ENCODE peak calls at places on chromosome 6, in nine cellular contexts. One of them, this sample, is unnamed.

GRCh38 chr6:65701325-65701724 is 5.7 kb downstream of the EYS start:
- DNase-seq in left ventricle myocardium inferior: no peak
- DNase-seq in activated CD4-positive, CD25-positive, alpha-beta regulatory T cell treated with anti-CD3 and anti-CD28 coated beads, Interleukin-2, amount 50 U/mL, for 72 hours: no peak
- DNase-seq in SHP77 treated with DMSO at 0.1 percent for 48 hours: no peak
- DNase-seq in NCI-H2029 treated with DMSO at 0.1 percent for 48 hours: no peak
- DNase-seq in lower lobe of right lung: no peak
- DNase-seq in NCI-H1930: no peak
- DNase-seq in endothelial cell: no peak
- DNase-seq in retina: no peak
- DNase-seq in this sample: no peak

GRCh38 chr6:145071836-145072235 is 663.5 kb downstream of the EPM2A start:
- DNase-seq in NCI-H1930: no peak
- DNase-seq in activated CD4-positive, CD25-positive, alpha-beta regulatory T cell treated with anti-CD3 and anti-CD28 coated beads, Interleukin-2, amount 50 U/mL, for 72 hours: no peak
- DNase-seq in retina: no peak
- DNase-seq in SHP77 treated with DMSO at 0.1 percent for 48 hours: no peak
- DNase-seq in NCI-H2029 treated with DMSO at 0.1 percent for 48 hours: no peak
- DNase-seq in left ventricle myocardium inferior: no peak
- DNase-seq in endothelial cell: no peak
- DNase-seq in lower lobe of right lung: no peak
- DNase-seq in this sample: no peak

GRCh38 chr6:89048985-89049384 is 31.6 kb upstream of the PNRC1 start:
- DNase-seq in NCI-H1930: no peak
- DNase-seq in NCI-H2029 treated with DMSO at 0.1 percent for 48 hours: no peak
- DNase-seq in activated CD4-positive, CD25-positive, alpha-beta regulatory T cell treated with anti-CD3 and anti-CD28 coated beads, Interleukin-2, amount 50 U/mL, for 72 hours: no peak
- DNase-seq in left ventricle myocardium inferior: no peak
- DNase-seq in endothelial cell: no peak
- DNase-seq in lower lobe of right lung: no peak
- DNase-seq in retina: no peak
- DNase-seq in SHP77 treated with DMSO at 0.1 percent for 48 hours: no peak
- DNase-seq in this sample: no peak

GRCh38 chr6:144678844-144679243 is 393.7 kb downstream of the UTRN start:
- DNase-seq in lower lobe of right lung: no peak
- DNase-seq in left ventricle myocardium inferior: no peak
- DNase-seq in NCI-H2029 treated with DMSO at 0.1 percent for 48 hours: no peak
- DNase-seq in activated CD4-positive, CD25-positive, alpha-beta regulatory T cell treated with anti-CD3 and anti-CD28 coated beads, Interleukin-2, amount 50 U/mL, for 72 hours: no peak
- DNase-seq in SHP77 treated with DMSO at 0.1 percent for 48 hours: no peak
- DNase-seq in NCI-H1930: no peak
- DNase-seq in endothelial cell: no peak
- DNase-seq in retina: no peak
- DNase-seq in this sample: no peak

GRCh38 chr6:154754152-154754551 is 20.9 kb downstream of the SCAF8 start:
- DNase-seq in lower lobe of right lung: no peak
- DNase-seq in NCI-H2029 treated with DMSO at 0.1 percent for 48 hours: no peak
- DNase-seq in endothelial cell: no peak
- DNase-seq in NCI-H1930: no peak
- DNase-seq in retina: no peak
- DNase-seq in SHP77 treated with DMSO at 0.1 percent for 48 hours: no peak
- DNase-seq in left ventricle myocardium inferior: no peak
- DNase-seq in activated CD4-positive, CD25-positive, alpha-beta regulatory T cell treated with anti-CD3 and anti-CD28 coated beads, Interleukin-2, amount 50 U/mL, for 72 hours: no peak
- DNase-seq in this sample: no peak

GRCh38 chr6:148426317-148426977 is 83.8 kb downstream of the SASH1 start:
- DNase-seq in retina: no peak
- DNase-seq in NCI-H1930: no peak
- DNase-seq in lower lobe of right lung: no peak
- DNase-seq in SHP77 treated with DMSO at 0.1 percent for 48 hours: no peak
- DNase-seq in endothelial cell: peak; percentile 29
- DNase-seq in NCI-H2029 treated with DMSO at 0.1 percent for 48 hours: no peak
- DNase-seq in activated CD4-positive, CD25-positive, alpha-beta regulatory T cell treated with anti-CD3 and anti-CD28 coated beads, Interleukin-2, amount 50 U/mL, for 72 hours: no peak
- DNase-seq in left ventricle myocardium inferior: no peak
- DNase-seq in this sample: no peak

GRCh38 chr6:169956580-169956979 is 205.2 kb downstream of the ERMARD start:
- DNase-seq in retina: no peak
- DNase-seq in lower lobe of right lung: no peak
- DNase-seq in SHP77 treated with DMSO at 0.1 percent for 48 hours: no peak
- DNase-seq in NCI-H1930: no peak
- DNase-seq in endothelial cell: no peak
- DNase-seq in activated CD4-positive, CD25-positive, alpha-beta regulatory T cell treated with anti-CD3 and anti-CD28 coated beads, Interleukin-2, amount 50 U/mL, for 72 hours: no peak
- DNase-seq in left ventricle myocardium inferior: no peak
- DNase-seq in NCI-H2029 treated with DMSO at 0.1 percent for 48 hours: no peak
- DNase-seq in this sample: peak; percentile 59

GRCh38 chr6:130958468-130958867 is 104.6 kb downstream of the EPB41L2 start:
- DNase-seq in lower lobe of right lung: no peak
- DNase-seq in activated CD4-positive, CD25-positive, alpha-beta regulatory T cell treated with anti-CD3 and anti-CD28 coated beads, Interleukin-2, amount 50 U/mL, for 72 hours: no peak
- DNase-seq in retina: no peak
- DNase-seq in left ventricle myocardium inferior: no peak
- DNase-seq in SHP77 treated with DMSO at 0.1 percent for 48 hours: no peak
- DNase-seq in NCI-H2029 treated with DMSO at 0.1 percent for 48 hours: no peak
- DNase-seq in endothelial cell: no peak
- DNase-seq in NCI-H1930: no peak
- DNase-seq in this sample: no peak

GRCh38 chr6:29665942-29666825 is 9.3 kb downstream of the MOG start:
- DNase-seq in left ventricle myocardium inferior: no peak
- DNase-seq in NCI-H2029 treated with DMSO at 0.1 percent for 48 hours: no peak
- DNase-seq in SHP77 treated with DMSO at 0.1 percent for 48 hours: no peak
- DNase-seq in activated CD4-positive, CD25-positive, alpha-beta regulatory T cell treated with anti-CD3 and anti-CD28 coated beads, Interleukin-2, amount 50 U/mL, for 72 hours: no peak
- DNase-seq in NCI-H1930: no peak
- DNase-seq in retina: no peak
- DNase-seq in lower lobe of right lung: no peak
- DNase-seq in endothelial cell: no peak
- DNase-seq in this sample: no peak

GRCh38 chr6:17606606-17607005 is 6.5 kb downstream of the FAM8A1 start:
- DNase-seq in NCI-H1930: no peak
- DNase-seq in retina: no peak
- DNase-seq in SHP77 treated with DMSO at 0.1 percent for 48 hours: no peak
- DNase-seq in endothelial cell: no peak
- DNase-seq in lower lobe of right lung: no peak
- DNase-seq in left ventricle myocardium inferior: no peak
- DNase-seq in NCI-H2029 treated with DMSO at 0.1 percent for 48 hours: no peak
- DNase-seq in activated CD4-positive, CD25-positive, alpha-beta regulatory T cell treated with anti-CD3 and anti-CD28 coated beads, Interleukin-2, amount 50 U/mL, for 72 hours: no peak
- DNase-seq in this sample: no peak

GRCh38 chr6:1871936-1872335 is 262.2 kb downstream of the FOXC1 start:
- DNase-seq in NCI-H2029 treated with DMSO at 0.1 percent for 48 hours: no peak
- DNase-seq in lower lobe of right lung: no peak
- DNase-seq in activated CD4-positive, CD25-positive, alpha-beta regulatory T cell treated with anti-CD3 and anti-CD28 coated beads, Interleukin-2, amount 50 U/mL, for 72 hours: no peak
- DNase-seq in NCI-H1930: no peak
- DNase-seq in endothelial cell: no peak
- DNase-seq in retina: no peak
- DNase-seq in SHP77 treated with DMSO at 0.1 percent for 48 hours: no peak
- DNase-seq in left ventricle myocardium inferior: peak; percentile 19
- DNase-seq in this sample: no peak

GRCh38 chr6:3518356-3518841 is 61.5 kb upstream of the SLC22A23 start:
- DNase-seq in NCI-H1930: no peak
- DNase-seq in NCI-H2029 treated with DMSO at 0.1 percent for 48 hours: no peak
- DNase-seq in retina: no peak
- DNase-seq in endothelial cell: no peak
- DNase-seq in left ventricle myocardium inferior: no peak
- DNase-seq in lower lobe of right lung: no peak
- DNase-seq in SHP77 treated with DMSO at 0.1 percent for 48 hours: peak; percentile 39
- DNase-seq in activated CD4-positive, CD25-positive, alpha-beta regulatory T cell treated with anti-CD3 and anti-CD28 coated beads, Interleukin-2, amount 50 U/mL, for 72 hours: no peak
- DNase-seq in this sample: no peak

GRCh38 chr6:107114872-107115694 is at the start of gene BEND3:
- DNase-seq in SHP77 treated with DMSO at 0.1 percent for 48 hours: no peak
- DNase-seq in endothelial cell: peak; percentile 34
- DNase-seq in activated CD4-positive, CD25-positive, alpha-beta regulatory T cell treated with anti-CD3 and anti-CD28 coated beads, Interleukin-2, amount 50 U/mL, for 72 hours: peak; percentile 43
- DNase-seq in retina: no peak
- DNase-seq in left ventricle myocardium inferior: peak; percentile 40
- DNase-seq in NCI-H1930: peak; percentile 43
- DNase-seq in NCI-H2029 treated with DMSO at 0.1 percent for 48 hours: no peak
- DNase-seq in lower lobe of right lung: peak; percentile 65
- DNase-seq in this sample: peak; percentile 75

GRCh38 chr6:72724545-72724944 is 102.7 kb downstream of the KCNQ5 start:
- DNase-seq in NCI-H1930: no peak
- DNase-seq in SHP77 treated with DMSO at 0.1 percent for 48 hours: no peak
- DNase-seq in activated CD4-positive, CD25-positive, alpha-beta regulatory T cell treated with anti-CD3 and anti-CD28 coated beads, Interleukin-2, amount 50 U/mL, for 72 hours: no peak
- DNase-seq in endothelial cell: no peak
- DNase-seq in retina: no peak
- DNase-seq in lower lobe of right lung: no peak
- DNase-seq in NCI-H2029 treated with DMSO at 0.1 percent for 48 hours: no peak
- DNase-seq in left ventricle myocardium inferior: no peak
- DNase-seq in this sample: no peak

GRCh38 chr6:195861-196360 is 96.4 kb upstream of the DUSP22 start:
- DNase-seq in NCI-H1930: no peak
- DNase-seq in activated CD4-positive, CD25-positive, alpha-beta regulatory T cell treated with anti-CD3 and anti-CD28 coated beads, Interleukin-2, amount 50 U/mL, for 72 hours: no peak
- DNase-seq in retina: no peak
- DNase-seq in left ventricle myocardium inferior: peak; percentile 40
- DNase-seq in NCI-H2029 treated with DMSO at 0.1 percent for 48 hours: no peak
- DNase-seq in endothelial cell: no peak
- DNase-seq in SHP77 treated with DMSO at 0.1 percent for 48 hours: no peak
- DNase-seq in lower lobe of right lung: peak; percentile 15
- DNase-seq in this sample: no peak

GRCh38 chr6:45756611-45757010 is 259.0 kb downstream of the CLIC5 start:
- DNase-seq in NCI-H2029 treated with DMSO at 0.1 percent for 48 hours: no peak
- DNase-seq in endothelial cell: no peak
- DNase-seq in NCI-H1930: no peak
- DNase-seq in SHP77 treated with DMSO at 0.1 percent for 48 hours: no peak
- DNase-seq in left ventricle myocardium inferior: no peak
- DNase-seq in retina: no peak
- DNase-seq in activated CD4-positive, CD25-positive, alpha-beta regulatory T cell treated with anti-CD3 and anti-CD28 coated beads, Interleukin-2, amount 50 U/mL, for 72 hours: no peak
- DNase-seq in lower lobe of right lung: no peak
- DNase-seq in this sample: no peak

GRCh38 chr6:8551386-8551785 is 116.0 kb upstream of the SLC35B3 start:
- DNase-seq in activated CD4-positive, CD25-positive, alpha-beta regulatory T cell treated with anti-CD3 and anti-CD28 coated beads, Interleukin-2, amount 50 U/mL, for 72 hours: no peak
- DNase-seq in left ventricle myocardium inferior: no peak
- DNase-seq in NCI-H1930: no peak
- DNase-seq in lower lobe of right lung: no peak
- DNase-seq in retina: no peak
- DNase-seq in NCI-H2029 treated with DMSO at 0.1 percent for 48 hours: no peak
- DNase-seq in SHP77 treated with DMSO at 0.1 percent for 48 hours: no peak
- DNase-seq in endothelial cell: no peak
- DNase-seq in this sample: no peak

GRCh38 chr6:71589254-71589653 is 297.1 kb upstream of the RIMS1 start:
- DNase-seq in retina: no peak
- DNase-seq in lower lobe of right lung: no peak
- DNase-seq in NCI-H2029 treated with DMSO at 0.1 percent for 48 hours: no peak
- DNase-seq in NCI-H1930: no peak
- DNase-seq in endothelial cell: no peak
- DNase-seq in left ventricle myocardium inferior: no peak
- DNase-seq in SHP77 treated with DMSO at 0.1 percent for 48 hours: no peak
- DNase-seq in activated CD4-positive, CD25-positive, alpha-beta regulatory T cell treated with anti-CD3 and anti-CD28 coated beads, Interleukin-2, amount 50 U/mL, for 72 hours: no peak
- DNase-seq in this sample: no peak

GRCh38 chr6:127547909-127548649 is 28.9 kb upstream of the C6orf58 start:
- DNase-seq in lower lobe of right lung: no peak
- DNase-seq in NCI-H1930: no peak
- DNase-seq in NCI-H2029 treated with DMSO at 0.1 percent for 48 hours: no peak
- DNase-seq in SHP77 treated with DMSO at 0.1 percent for 48 hours: no peak
- DNase-seq in activated CD4-positive, CD25-positive, alpha-beta regulatory T cell treated with anti-CD3 and anti-CD28 coated beads, Interleukin-2, amount 50 U/mL, for 72 hours: no peak
- DNase-seq in retina: no peak
- DNase-seq in left ventricle myocardium inferior: no peak
- DNase-seq in endothelial cell: no peak
- DNase-seq in this sample: no peak

GRCh38 chr6:34194770-34195169 is 41.9 kb upstream of the HMGA1 start:
- DNase-seq in NCI-H2029 treated with DMSO at 0.1 percent for 48 hours: no peak
- DNase-seq in NCI-H1930: no peak
- DNase-seq in SHP77 treated with DMSO at 0.1 percent for 48 hours: no peak
- DNase-seq in retina: no peak
- DNase-seq in activated CD4-positive, CD25-positive, alpha-beta regulatory T cell treated with anti-CD3 and anti-CD28 coated beads, Interleukin-2, amount 50 U/mL, for 72 hours: no peak
- DNase-seq in endothelial cell: no peak
- DNase-seq in left ventricle myocardium inferior: no peak
- DNase-seq in lower lobe of right lung: no peak
- DNase-seq in this sample: no peak

GRCh38 chr6:167839755-167840154 is 13.0 kb downstream of the AFDN start:
- DNase-seq in NCI-H1930: no peak
- DNase-seq in NCI-H2029 treated with DMSO at 0.1 percent for 48 hours: no peak
- DNase-seq in retina: no peak
- DNase-seq in activated CD4-positive, CD25-positive, alpha-beta regulatory T cell treated with anti-CD3 and anti-CD28 coated beads, Interleukin-2, amount 50 U/mL, for 72 hours: no peak
- DNase-seq in left ventricle myocardium inferior: no peak
- DNase-seq in lower lobe of right lung: no peak
- DNase-seq in SHP77 treated with DMSO at 0.1 percent for 48 hours: no peak
- DNase-seq in endothelial cell: no peak
- DNase-seq in this sample: no peak

GRCh38 chr6:127266178-127266891 is at the start of gene RNF146:
- DNase-seq in NCI-H1930: peak; percentile 76
- DNase-seq in activated CD4-positive, CD25-positive, alpha-beta regulatory T cell treated with anti-CD3 and anti-CD28 coated beads, Interleukin-2, amount 50 U/mL, for 72 hours: peak; percentile 79
- DNase-seq in left ventricle myocardium inferior: peak; percentile 86
- DNase-seq in lower lobe of right lung: peak; percentile 89
- DNase-seq in NCI-H2029 treated with DMSO at 0.1 percent for 48 hours: peak; percentile 85
- DNase-seq in retina: peak; percentile 98
- DNase-seq in endothelial cell: peak; percentile 79
- DNase-seq in SHP77 treated with DMSO at 0.1 percent for 48 hours: peak; percentile 82
- DNase-seq in this sample: no peak